ENCODE peak calls at places on chromosome 6, in ten cellular contexts. R, T, M, V, O, L, K, D, X and F are unnamed samples. For H3K4me1, the result is how much of the 10 kb centered on the place peaks cover.

GRCh38 chr6:15758631-15759215 is 95.9 kb upstream of the DTNBP1 start:
- DNase-seq in R (no peak), T (no peak), M (no peak), V (no peak), O (no peak), L (no peak), K (no peak), D (no peak), X (no peak), F (no peak)

GRCh38 chr6:151091571-151091970 is 148.2 kb upstream of the AKAP12 start:
- DNase-seq in R (no peak), T (no peak), M (no peak), V (no peak), O (no peak), L (no peak), K (no peak), D (no peak), X (no peak), F (no peak)

GRCh38 chr6:150620763-150621162 is 21.1 kb downstream of the PLEKHG1 start:
- DNase-seq in R (no peak), T (no peak), M (no peak), V (no peak), O (no peak), L (no peak), K (no peak), D (no peak), X (no peak), F (no peak)

GRCh38 chr6:45422541-45423110 is 44.9 kb upstream of the SUPT3H start:
- DNase-seq in R (no peak), T (peak), M (peak), V (peak), O (no peak), L (peak), K (peak), D (peak), X (peak), F (peak)

GRCh38 chr6:163717106-163717764 is 302.7 kb downstream of the QKI start:
- DNase-seq in R (no peak), T (no peak), M (no peak), V (no peak), O (no peak), L (no peak), K (no peak), D (no peak), X (no peak), F (no peak)

GRCh38 chr6:30169658-30170614 is 6.6 kb downstream of the TRIM15 start:
- DNase-seq in R (no peak), T (no peak), M (peak), V (peak), O (no peak), L (no peak), K (no peak), D (peak), X (no peak), F (peak)

GRCh38 chr6:125797120-125797933 is 6.6 kb downstream of the NCOA7 start:
- DNase-seq in R (no peak), T (no peak), M (no peak), V (no peak), O (no peak), L (no peak), K (no peak), D (no peak), X (no peak), F (no peak)

GRCh38 chr6:126767741-126768140 is 350.7 kb upstream of the RSPO3 start:
- DNase-seq in R (no peak), T (no peak), M (no peak), V (no peak), O (no peak), L (no peak), K (no peak), D (no peak), X (no peak), F (no peak)

GRCh38 chr6:134416501-134417154 is 98.7 kb upstream of the SGK1 start:
- DNase-seq in R (no peak), T (no peak), M (peak), V (no peak), O (no peak), L (no peak), K (no peak), D (no peak), X (no peak), F (no peak)

GRCh38 chr6:19204445-19204844 is 632.7 kb upstream of the ID4 start:
- DNase-seq in R (no peak), T (no peak), M (no peak), V (peak), O (no peak), L (no peak), K (no peak), D (no peak), X (no peak), F (no peak)
- TF ChIP-seq CTCF in R (no peak), T (no peak), M (no peak), V (peak), O (no peak), L (no peak), K (no peak), D (no peak), X (no peak), F (no peak)

DNA sequence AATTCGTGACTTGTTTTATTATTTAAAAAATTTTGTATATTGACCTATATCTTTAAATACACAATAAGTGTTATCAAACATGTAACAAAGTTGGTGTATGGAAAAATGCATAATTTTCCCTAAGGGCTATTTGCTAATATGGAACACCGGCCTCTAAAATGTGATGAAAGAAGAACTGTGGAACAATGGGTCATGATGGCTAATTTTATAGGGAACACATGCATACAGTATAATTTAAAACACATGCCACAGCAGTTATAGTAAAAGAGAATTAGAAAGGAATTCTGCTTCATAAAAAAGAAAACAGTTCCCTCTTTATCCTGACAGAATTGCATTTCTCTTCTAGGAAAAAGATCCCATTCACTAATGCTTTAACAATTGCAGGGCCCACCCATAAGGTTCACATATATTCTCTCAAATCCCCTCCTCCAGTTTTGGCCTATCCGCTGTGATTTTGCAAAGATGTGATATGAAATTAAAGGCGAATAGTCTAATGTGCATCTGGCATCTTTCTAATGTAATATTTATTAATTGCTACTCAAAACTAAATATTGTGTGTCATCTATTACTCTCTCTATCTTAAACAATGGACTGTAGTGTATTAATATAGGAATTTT is 628.1 kb upstream of the CITED2 start:
- DNase-seq in R (no peak), T (no peak), M (peak), V (peak), O (no peak), L (no peak), K (no peak), D (peak), X (no peak), F (no peak)
- H3K27ac ChIP-seq in R (no peak), T (no peak), M (peak), V (no peak), O (no peak), L (no peak), K (no peak), D (peak), X (no peak), F (no peak)

GRCh38 chr6:1912731-1913130 is 303.0 kb downstream of the FOXC1 start:
- DNase-seq in R (no peak), T (no peak), M (no peak), V (no peak), O (no peak), L (no peak), K (no peak), D (no peak), X (no peak), F (no peak)
- H3K4me1 ChIP-seq in R (under half), T (under half), M (under half), V (under half), O (under half), L (under half), K (under half), D (under half), X (under half), F (under half)

GRCh38 chr6:149053848-149054558 is 263.5 kb upstream of the TAB2 start:
- DNase-seq in R (no peak), T (no peak), M (no peak), V (no peak), O (no peak), L (no peak), K (no peak), D (no peak), X (no peak), F (no peak)
- TF ChIP-seq CTCF in R (no peak), T (no peak), M (no peak), V (no peak), O (no peak), L (no peak), K (no peak), D (no peak), X (no peak), F (no peak)

DNA sequence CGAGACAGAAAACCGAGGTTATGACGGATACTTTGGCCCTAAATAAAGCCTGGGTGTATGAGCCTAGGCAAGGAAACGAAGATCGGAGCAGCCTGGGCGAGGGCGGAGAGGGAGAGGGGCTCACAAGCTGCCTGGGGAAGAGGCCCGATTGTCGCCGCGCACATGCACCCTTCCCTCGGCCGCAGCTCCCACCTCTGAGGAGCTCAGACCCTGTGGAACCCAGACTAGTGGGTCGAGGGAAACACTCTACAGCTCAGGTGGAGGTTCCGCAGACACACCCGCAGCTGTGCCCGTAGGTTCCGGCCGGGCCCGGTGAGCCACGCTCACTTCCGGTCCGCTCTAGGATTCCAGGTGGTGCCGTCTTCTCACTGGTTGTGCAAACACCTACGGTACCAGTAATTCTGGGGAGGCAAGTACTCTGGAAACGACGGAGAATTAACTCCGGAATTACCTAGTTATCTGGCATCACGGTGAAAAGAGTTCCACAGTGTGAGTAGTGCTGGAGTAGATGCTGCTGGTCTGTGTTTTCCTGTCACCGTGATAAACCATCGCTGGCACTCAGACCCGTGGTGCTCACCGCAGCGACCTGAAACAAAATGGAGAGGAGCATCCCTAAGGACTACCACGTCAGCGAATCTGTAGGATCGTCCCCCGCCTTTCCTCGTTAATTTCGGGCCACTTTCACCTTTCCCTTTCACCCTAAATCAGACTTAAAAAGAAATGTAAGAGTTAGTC is 61.5 kb downstream of the GPX5 start:
- DNase-seq in R (no peak), T (peak), M (no peak), V (peak), O (no peak), L (peak), K (peak), D (peak), X (peak), F (peak)
- H3K27ac ChIP-seq in R (no peak), T (no peak), M (no peak), V (peak), O (no peak), L (no peak), K (peak), D (peak), X (no peak), F (no peak)

GRCh38 chr6:108741346-108741989 is 106.8 kb upstream of the ARMC2 start:
- DNase-seq in R (no peak), T (no peak), M (no peak), V (no peak), O (no peak), L (no peak), K (no peak), D (no peak), X (no peak), F (no peak)

GRCh38 chr6:108738684-108739406 is 109.4 kb upstream of the ARMC2 start:
- DNase-seq in R (no peak), T (no peak), M (no peak), V (no peak), O (no peak), L (no peak), K (peak), D (no peak), X (no peak), F (peak)

GRCh38 chr6:108742041-108742440 is 106.2 kb upstream of the ARMC2 start:
- DNase-seq in R (no peak), T (no peak), M (no peak), V (no peak), O (no peak), L (no peak), K (no peak), D (no peak), X (no peak), F (no peak)

GRCh38 chr6:108737594-108738546 is 110.4 kb upstream of the ARMC2 start:
- DNase-seq in R (peak), T (no peak), M (peak), V (no peak), O (peak), L (no peak), K (peak), D (no peak), X (peak), F (no peak)

DNA sequence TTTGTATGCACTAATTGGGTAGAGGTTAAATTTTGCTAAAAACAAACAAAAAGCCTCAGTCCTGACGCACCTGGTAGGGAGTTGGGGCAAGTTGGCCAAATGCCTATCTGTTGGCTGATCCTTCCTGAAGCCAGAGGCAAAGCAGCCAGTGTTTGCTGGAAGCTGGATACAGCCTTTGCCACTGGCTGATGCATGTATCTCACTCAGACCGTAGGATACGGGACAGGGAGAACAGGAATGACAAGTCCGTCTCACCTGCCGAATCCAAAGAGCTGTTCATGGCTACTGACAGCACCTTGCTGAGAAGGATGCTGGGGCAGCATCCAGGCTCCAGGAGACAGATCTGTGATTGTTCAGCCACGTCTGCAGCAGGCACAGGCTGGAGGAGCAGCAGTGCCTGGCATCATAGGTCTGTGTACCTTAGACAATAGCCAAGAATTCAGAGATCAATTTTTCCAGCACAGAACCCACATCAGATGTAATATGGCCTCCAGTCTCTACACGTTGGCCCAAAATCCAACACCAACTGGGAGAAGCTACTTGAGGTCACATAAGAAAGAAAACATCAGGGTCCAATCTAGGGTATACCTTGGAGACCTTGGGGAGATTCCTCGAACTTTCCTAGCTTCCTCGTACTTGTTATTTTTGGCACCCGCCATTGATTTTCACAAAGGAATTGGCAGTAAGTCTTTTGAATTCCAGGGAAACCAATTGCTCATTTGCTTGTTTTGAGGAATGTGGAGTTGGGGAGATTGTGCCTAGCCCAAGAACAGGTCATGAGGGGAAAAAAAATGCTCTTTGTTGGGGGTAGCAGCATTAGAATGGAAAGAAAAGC is 108.5 kb upstream of the ARMC2 start:
- DNase-seq in R (no peak), T (no peak), M (no peak), V (no peak), O (no peak), L (no peak), K (no peak), D (no peak), X (no peak), F (no peak)
- H3K4me1 ChIP-seq in R (under half), T (under half), M (under half), V (under half), O (under half), L (under half), K (under half), D (under half), X (under half), F (under half)